ENCODE peak calls at places on chromosomes 1 and 21, in five cellular contexts. W is effector memory CD4-positive, alpha-beta T cell; N is right cardiac atrium; A is right lobe of liver; I is heart right ventricle. Q is an unnamed sample.

GRCh38 chr1:236677641-236678235 is 8.6 kb upstream of the ACTN2 start:
- DNase-seq in A (no peak), I (no peak), N (no peak), W (no peak), Q (no peak)

GRCh38 chr1:214386747-214387146 is 105.8 kb downstream of the SMYD2 start:
- DNase-seq in I (no peak), A (no peak), W (no peak), N (no peak), Q (no peak)

GRCh38 chr1:172727956-172728603 is 69.2 kb downstream of the FASLG start:
- DNase-seq in I (no peak), W (peak; percentile 15), A (no peak), N (peak; percentile 9), Q (no peak)

GRCh38 chr1:28509705-28510349 is 4.0 kb downstream of the RCC1 start:
- DNase-seq in A (no peak), N (no peak), W (no peak), I (no peak), Q (no peak)

GRCh38 chr21:35603471-35603870 is 456.9 kb downstream of the SETD4 start:
- DNase-seq in W (no peak), A (no peak), I (no peak), N (no peak), Q (no peak)

GRCh38 chr21:30430170-30430655 is at the start of gene KRTAP13-4:
- DNase-seq in N (no peak), A (no peak), W (no peak), I (no peak), Q (no peak)

GRCh38 chr1:145978860-145979745 is 14.6 kb downstream of the POLR3GL start:
- DNase-seq in A (peak; percentile 80), W (peak; percentile 66), N (peak; percentile 96), I (peak; percentile 81), Q (peak; percentile 94)

GRCh38 chr1:26349196-26349885 is 4.6 kb downstream of the CRYBG2 start:
- DNase-seq in A (no peak), W (no peak), N (no peak), I (no peak), Q (no peak)

GRCh38 chr1:67700692-67701410 is 15.8 kb downstream of the GADD45A start:
- DNase-seq in N (no peak), I (no peak), W (no peak), A (no peak), Q (no peak)

GRCh38 chr1:211711313-211711712 is 35.9 kb upstream of the NEK2 start:
- DNase-seq in A (no peak), N (no peak), W (no peak), I (no peak), Q (no peak)

GRCh38 chr1:230307213-230307612 is 118.9 kb downstream of the PGBD5 start:
- DNase-seq in N (no peak), A (no peak), I (no peak), W (no peak), Q (no peak)

GRCh38 chr1:55309053-55309452 is 93.9 kb upstream of the USP24 start:
- DNase-seq in I (no peak), N (no peak), A (no peak), W (no peak), Q (no peak)

GRCh38 chr1:34778381-34778780 is 2.6 kb upstream of the GJB3 start:
- DNase-seq in N (no peak), I (no peak), A (no peak), W (no peak), Q (no peak)
- H3K4me1 ChIP-seq in N (no peaks in the 10 kb centered on the region), I (peaks cover 11% of the 10 kb centered on the region), A (no peaks in the 10 kb centered on the region), W (peaks cover 12% of the 10 kb centered on the region), Q (peaks cover 4% of the 10 kb centered on the region)

DNA sequence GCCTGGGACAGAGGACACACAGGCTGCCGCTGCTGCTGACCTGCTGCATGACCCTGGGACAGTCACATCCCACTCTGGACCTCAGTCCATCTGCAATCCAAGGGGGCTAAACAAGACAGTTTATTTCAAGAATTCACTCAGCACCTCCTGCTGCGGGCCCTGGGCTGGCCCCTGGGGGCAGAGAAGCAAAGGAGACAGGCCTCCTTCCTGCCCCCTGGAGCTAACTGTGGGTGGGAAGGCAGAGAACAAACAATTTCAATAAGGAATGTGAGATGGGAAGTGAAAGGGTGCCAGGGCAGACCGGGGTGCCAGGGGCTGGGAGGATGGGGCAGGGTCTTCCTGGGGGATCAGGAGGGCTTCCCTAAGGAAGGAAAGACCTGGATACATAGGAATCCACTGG is 60.0 kb downstream of the TAS1R2 start:
- DNase-seq in W (no peak), N (no peak), I (no peak), A (no peak), Q (no peak)
- H3K27ac ChIP-seq in W (no peak overlapping the region), N (no peak overlapping the region), I (no peak overlapping the region), A (no peak overlapping the region), Q (no peak overlapping the region)

GRCh38 chr1:112704908-112705627 is 1.9 kb downstream of the RHOC start:
- DNase-seq in N (peak; percentile 92), W (peak; percentile 22), A (peak; percentile 74), I (peak; percentile 85), Q (peak; percentile 94)
- H3K4me1 ChIP-seq in N (peaks cover 22% of the 10 kb centered on the region), W (peaks cover 42% of the 10 kb centered on the region), A (no peaks in the 10 kb centered on the region), I (peaks cover 59% of the 10 kb centered on the region), Q (peaks cover 21% of the 10 kb centered on the region)

DNA sequence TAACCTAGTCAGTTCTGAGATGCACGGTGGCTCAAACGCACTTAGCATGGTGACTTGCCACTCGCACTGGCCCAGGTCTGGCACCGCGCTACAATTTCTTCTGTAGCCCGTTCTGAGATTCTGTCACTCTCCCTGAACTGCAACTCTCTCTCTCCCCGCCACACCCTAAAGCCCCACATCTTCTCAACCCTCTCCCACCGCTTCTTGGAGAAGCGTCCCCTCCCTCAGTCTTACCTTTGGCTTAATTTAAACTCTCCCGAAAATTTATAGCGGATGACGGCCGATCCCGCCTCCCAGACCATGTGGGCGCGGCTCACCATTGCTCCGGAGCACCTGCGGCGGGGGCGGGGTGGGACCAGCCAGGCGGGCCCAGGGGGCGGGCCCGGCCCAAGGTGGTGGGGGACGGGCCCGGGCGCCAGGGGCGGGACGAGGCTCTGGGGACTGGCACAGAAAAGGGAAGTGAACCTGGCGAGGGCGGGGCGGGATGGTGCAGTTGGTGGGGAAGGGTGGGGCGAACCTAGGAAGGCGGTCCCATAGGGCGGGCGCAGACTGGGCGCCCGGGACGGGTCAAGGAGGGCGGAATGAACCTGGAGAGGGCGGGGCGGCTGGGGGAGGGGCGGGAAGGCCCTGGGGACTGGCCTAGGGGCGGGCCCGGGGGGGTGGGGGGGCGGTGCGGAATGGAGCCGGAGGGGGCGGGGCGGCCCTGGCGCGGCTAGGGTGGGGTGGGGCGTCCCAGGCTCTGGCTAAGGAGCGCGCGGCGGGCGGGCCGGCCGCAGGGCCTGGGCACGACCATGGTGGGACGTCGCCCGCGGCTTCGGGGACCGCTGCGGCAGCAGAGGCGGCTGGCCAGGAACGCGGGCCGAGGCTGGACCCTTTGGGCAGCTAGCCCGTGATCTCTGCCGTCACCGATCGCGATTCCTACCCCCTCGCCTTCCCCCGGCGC is at the start of gene MAP3K21:
- DNase-seq in A (peak; percentile 99), I (peak; percentile 75), N (peak; percentile 90), W (peak; percentile 86), Q (peak; percentile 49)
- H3K27ac ChIP-seq in A (no peak within 1 kb of the TSS), I (no peak within 1 kb of the TSS), N (no peak within 1 kb of the TSS), W (no peak within 1 kb of the TSS), Q (no peak within 1 kb of the TSS)

DNA sequence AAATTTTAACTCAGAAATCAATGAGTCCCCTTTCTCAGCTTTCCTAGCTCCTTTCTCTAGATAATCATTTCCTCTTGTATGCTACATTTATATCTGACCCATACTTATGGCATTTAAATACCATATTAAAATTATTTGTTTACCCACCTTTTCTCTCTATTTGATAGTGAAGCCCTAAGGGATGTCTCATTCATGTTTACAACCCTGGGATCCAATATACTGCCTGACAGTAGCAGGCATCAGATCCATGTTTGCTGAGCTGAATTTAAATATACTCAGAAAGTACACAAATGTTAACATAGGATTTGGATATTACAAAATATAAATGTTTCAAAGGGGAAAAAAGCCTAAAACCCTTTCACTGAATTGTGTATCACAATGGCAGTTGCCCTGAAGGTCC is 26.5 kb downstream of the SCMH1 start:
- DNase-seq in A (no peak), W (no peak), N (no peak), I (no peak), Q (no peak)
- H3K4me1 ChIP-seq in A (no peaks in the 10 kb centered on the region), W (no peaks in the 10 kb centered on the region), N (no peaks in the 10 kb centered on the region), I (no peaks in the 10 kb centered on the region), Q (no peaks in the 10 kb centered on the region)

GRCh38 chr1:167739752-167740151 is 18.0 kb downstream of the MPZL1 start:
- DNase-seq in I (no peak), A (no peak), N (no peak), W (no peak), Q (no peak)
- H3K27ac ChIP-seq in I (no peak overlapping the region), A (no peak overlapping the region), N (no peak overlapping the region), W (no peak overlapping the region), Q (no peak overlapping the region)

GRCh38 chr21:42676799-42677198 is 23.4 kb downstream of the PDE9A start:
- DNase-seq in A (no peak), W (no peak), I (no peak), N (no peak), Q (no peak)

GRCh38 chr21:42674351-42674940 is 21.0 kb downstream of the PDE9A start:
- DNase-seq in W (no peak), I (peak; percentile 72), A (no peak), N (peak; percentile 86), Q (peak; percentile 85)

GRCh38 chr21:42677339-42678117 is 24.1 kb downstream of the PDE9A start:
- DNase-seq in I (no peak), N (no peak), W (no peak), A (no peak), Q (no peak)

GRCh38 chr21:42673633-42674328 is 20.4 kb downstream of the PDE9A start:
- DNase-seq in N (no peak), A (no peak), I (no peak), W (no peak), Q (no peak)

GRCh38 chr21:42675403-42675802 is 22.0 kb downstream of the PDE9A start:
- DNase-seq in I (no peak), A (no peak), N (no peak), W (no peak), Q (no peak)
- H3K4me1 ChIP-seq in I (peaks cover 22% of the 10 kb centered on the region), A (no peaks in the 10 kb centered on the region), N (no peaks in the 10 kb centered on the region), W (peaks cover 6% of the 10 kb centered on the region), Q (peaks cover 3% of the 10 kb centered on the region)

DNA sequence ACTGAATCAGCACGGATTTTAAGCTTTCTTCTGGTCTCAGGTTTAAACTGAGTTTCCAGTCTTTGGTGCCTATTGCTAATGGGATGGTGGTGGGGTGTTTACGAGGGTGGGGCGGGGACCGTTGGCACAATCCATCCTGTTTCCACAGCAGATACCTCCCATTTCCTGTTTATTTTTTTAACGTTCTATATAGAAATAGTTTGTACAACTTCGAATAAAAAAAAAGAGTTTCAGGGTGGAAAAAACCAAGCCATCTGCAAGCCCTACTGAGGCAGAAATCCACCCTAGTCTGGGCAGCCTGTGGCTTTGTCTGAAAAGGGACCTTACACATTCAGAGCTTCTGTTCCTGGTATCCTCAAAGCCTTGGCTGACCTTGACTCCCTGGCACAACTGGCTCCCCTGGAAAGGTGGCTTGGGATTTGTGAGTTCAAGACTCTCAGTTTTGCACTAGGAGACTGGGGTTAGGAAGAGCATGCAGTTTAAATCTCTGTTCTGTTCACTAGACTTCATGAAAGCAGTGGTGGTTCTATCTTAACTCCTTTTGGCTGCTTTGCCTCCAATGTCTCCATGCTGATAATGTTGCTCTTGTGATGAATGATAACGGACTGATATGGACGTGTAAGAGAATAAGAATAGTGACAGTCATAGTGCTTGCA is 46.7 kb downstream of the VANGL2 start:
- DNase-seq in N (no peak), A (no peak), W (no peak), I (no peak), Q (no peak)
- H3K27ac ChIP-seq in N (no peak overlapping the region), A (no peak overlapping the region), W (no peak overlapping the region), I (no peak overlapping the region), Q (no peak overlapping the region)

Q was measured in ovary.